ENCODE peak calls at places on chromosomes 16 and 17, in six cellular contexts. W, T, V, B, L and M are unnamed samples. For H3K9me3, the result is how much of the 10 kb centered on the place peaks cover.

GRCh38 chr17:51901242-51901641 is 257.3 kb downstream of the CA10 start:
- DNase-seq in W (no peak), B (no peak), V (no peak), L (no peak), T (no peak), M (no peak)

GRCh38 chr16:64782484-64782883 is 339.4 kb downstream of the CDH11 start:
- DNase-seq in T (no peak), W (no peak), L (no peak), B (no peak), V (no peak), M (no peak)

GRCh38 chr16:74249281-74249680 is 47.3 kb upstream of the PSMD7 start:
- DNase-seq in T (no peak), W (no peak), L (no peak), V (no peak), B (no peak), M (no peak)

GRCh38 chr17:36550491-36551417 is 6.0 kb downstream of the GGNBP2 start:
- DNase-seq in V (no peak), B (no peak), W (no peak), T (no peak), L (no peak), M (no peak)

GRCh38 chr16:88883117-88883895 is 16.8 kb upstream of the PABPN1L start:
- DNase-seq in L (no peak), W (no peak), T (no peak), V (no peak), B (no peak), M (no peak)

GRCh38 chr17:78979780-78980623 is at the start of gene LGALS3BP:
- DNase-seq in T (no peak), V (peak), L (peak), B (peak), W (peak), M (peak)

GRCh38 chr16:50310308-50311133 is 44.2 kb downstream of the ADCY7 start:
- DNase-seq in W (peak), T (no peak), V (no peak), B (no peak), L (no peak), M (no peak)

GRCh38 chr17:7508846-7509245 is 24.7 kb downstream of the POLR2A start:
- DNase-seq in B (no peak), V (no peak), W (no peak), L (no peak), T (no peak), M (no peak)

GRCh38 chr17:82463881-82464566 is 5.5 kb downstream of the NARF start:
- DNase-seq in W (peak), V (no peak), L (no peak), T (no peak), B (no peak), M (no peak)

GRCh38 chr17:76659928-76660614 is 16.5 kb upstream of the ST6GALNAC1 start:
- DNase-seq in B (peak), V (no peak), T (no peak), W (peak), L (no peak), M (no peak)

GRCh38 chr17:73878923-73879322 is 234.7 kb upstream of the SDK2 start:
- DNase-seq in W (no peak), L (no peak), V (no peak), T (no peak), B (no peak), M (no peak)

GRCh38 chr17:18213666-18214270 is 11.7 kb upstream of the LLGL1 start:
- DNase-seq in B (no peak), T (no peak), W (no peak), L (no peak), V (no peak), M (no peak)

GRCh38 chr17:68387485-68387884 is 69.8 kb downstream of the WIPI1 start:
- DNase-seq in V (no peak), T (no peak), B (no peak), L (no peak), W (no peak), M (no peak)

GRCh38 chr17:76542566-76542971 is 2.7 kb downstream of the PRCD start:
- DNase-seq in B (no peak), T (no peak), L (no peak), V (no peak), W (peak), M (no peak)

GRCh38 chr17:81132197-81132540 is 33.1 kb upstream of the PVALEF start:
- DNase-seq in T (no peak), L (no peak), W (no peak), B (no peak), V (no peak), M (no peak)

GRCh38 chr17:6314311-6314710 is 120.6 kb downstream of the AIPL1 start:
- DNase-seq in T (no peak), W (no peak), B (no peak), L (no peak), V (no peak), M (no peak)

GRCh38 chr17:43736389-43736788 is 22.2 kb downstream of the SOST start:
- DNase-seq in T (no peak), B (no peak), L (no peak), V (no peak), W (no peak), M (no peak)

GRCh38 chr17:17729620-17730249 is 48.5 kb downstream of the RAI1 start:
- DNase-seq in V (no peak), W (no peak), L (no peak), B (peak), T (no peak), M (peak)

GRCh38 chr17:51640108-51640622 is 379.8 kb downstream of the UTP18 start:
- DNase-seq in T (no peak), V (peak), W (no peak), L (no peak), B (peak), M (peak)

GRCh38 chr17:7204828-7205461 is 14.7 kb downstream of the DLG4 start:
- DNase-seq in V (peak), L (peak), W (peak), T (peak), B (peak), M (peak)

GRCh38 chr17:80498242-80498919 is 22.0 kb upstream of the NPTX1 start:
- DNase-seq in B (no peak), V (peak), L (no peak), T (no peak), W (peak), M (no peak)

GRCh38 chr17:28145348-28145747 is 102.9 kb downstream of the NLK start:
- DNase-seq in B (no peak), W (no peak), T (no peak), L (no peak), V (peak), M (no peak)

GRCh38 chr17:3688852-3689261 is 7.1 kb downstream of the P2RX5 start:
- DNase-seq in L (no peak), W (peak), V (no peak), B (no peak), T (no peak), M (no peak)

GRCh38 chr17:43467981-43468541 is 15.7 kb upstream of the DHX8 start:
- DNase-seq in W (no peak), B (no peak), T (no peak), L (no peak), V (no peak), M (no peak)

GRCh38 chr17:75084039-75084660 is 3.6 kb upstream of the SLC16A5 start:
- DNase-seq in L (no peak), B (no peak), V (no peak), T (peak), W (no peak), M (no peak)

GRCh38 chr17:1174490-1174889 is 5.3 kb downstream of the ABR start:
- DNase-seq in W (no peak), B (no peak), L (no peak), T (no peak), V (no peak), M (no peak)

GRCh38 chr17:63537991-63538692 is 12.1 kb upstream of the DCAF7 start:
- DNase-seq in B (no peak), W (no peak), V (no peak), L (no peak), T (no peak), M (no peak)

GRCh38 chr17:48692049-48692448 is 30.3 kb downstream of the PRAC1 start:
- DNase-seq in T (no peak), V (no peak), B (no peak), L (no peak), W (no peak), M (no peak)

GRCh38 chr16:87094246-87094865 is 222.8 kb downstream of the C16orf95 start:
- DNase-seq in W (no peak), B (no peak), V (no peak), L (no peak), T (no peak), M (no peak)

GRCh38 chr17:66925811-66926500 is 38.6 kb upstream of the CACNG4 start:
- DNase-seq in V (peak), T (no peak), W (no peak), L (no peak), B (no peak), M (no peak)

GRCh38 chr17:57902800-57903759 is 52.1 kb downstream of the CUEDC1 start:
- DNase-seq in V (no peak), T (peak), W (peak), B (peak), L (peak), M (peak)

GRCh38 chr17:37820313-37821024 is 75.6 kb upstream of the HNF1B start:
- DNase-seq in L (no peak), V (no peak), B (no peak), W (no peak), T (no peak), M (no peak)

GRCh38 chr17:80421381-80422090 is 6.6 kb downstream of the ENDOV start:
- DNase-seq in L (no peak), V (no peak), W (peak), B (no peak), T (no peak), M (no peak)

GRCh38 chr16:50079741-50080140 is 14.0 kb downstream of the HEATR3 start:
- DNase-seq in V (no peak), L (no peak), W (no peak), T (no peak), B (no peak), M (no peak)

GRCh38 chr16:68257251-68257905 is 6.9 kb upstream of the SLC7A6 start:
- DNase-seq in V (no peak), T (no peak), L (no peak), W (peak), B (peak), M (peak)

GRCh38 chr17:16941643-16942042 is 30.3 kb downstream of the TNFRSF13B start:
- DNase-seq in L (no peak), W (no peak), B (no peak), V (no peak), T (no peak), M (no peak)

GRCh38 chr17:39194089-39194984 is 3.1 kb downstream of the CACNB1 start:
- DNase-seq in W (no peak), V (peak), B (no peak), T (no peak), L (peak), M (peak)
- TF ChIP-seq CTCF in W (no peak), V (peak), B (no peak), T (peak), L (peak), M (peak)

DNA sequence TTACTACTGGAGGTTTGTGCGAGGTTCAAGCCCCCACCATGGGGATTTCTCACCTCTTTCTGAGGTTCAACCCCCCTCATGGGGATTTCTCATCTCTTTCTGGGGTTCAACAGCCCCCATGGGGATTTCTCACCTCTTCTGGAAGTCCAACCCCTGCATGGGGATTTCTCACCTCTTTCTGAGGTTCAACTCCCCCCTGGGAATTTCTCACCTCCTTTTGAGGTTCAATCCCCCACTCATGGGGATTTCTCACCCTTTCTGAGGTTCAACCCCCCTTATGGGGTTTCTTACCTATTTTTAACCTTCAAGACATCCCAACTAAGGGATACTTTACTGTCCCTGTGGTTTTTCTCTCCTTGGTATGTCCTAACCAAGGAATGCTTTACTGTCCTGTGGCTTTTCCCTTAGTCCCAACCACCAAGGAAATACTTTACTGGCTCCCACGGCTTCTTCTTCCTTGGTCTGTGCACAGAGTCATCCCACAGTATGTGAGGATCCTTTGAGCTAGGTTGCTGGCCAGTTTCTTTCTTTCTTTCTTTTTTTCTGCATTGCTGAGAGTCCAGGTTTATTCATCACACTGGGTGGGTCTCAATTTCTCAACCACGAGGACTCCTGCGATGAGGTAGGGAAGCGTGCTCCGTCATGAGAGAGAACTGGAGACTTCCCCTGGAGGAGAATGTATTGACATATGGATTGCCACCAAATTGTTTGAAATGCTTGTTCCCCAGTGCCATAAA is 2140.2 kb downstream of the TP53TG3F start:
- DNase-seq in V (no peak), L (no peak), T (no peak), W (no peak), B (no peak), M (no peak)
- H3K9me3 ChIP-seq in V (under half), L (under half), T (under half), W (under half), B (under half), M (under half)

GRCh38 chr17:61478790-61479492 is 26.7 kb downstream of the TBX4 start:
- DNase-seq in V (no peak), L (no peak), B (no peak), T (no peak), W (peak), M (no peak)
- TF ChIP-seq CTCF in V (no peak), L (no peak), B (no peak), T (no peak), W (no peak), M (no peak)

GRCh38 chr17:27079660-27080059 is 214.3 kb upstream of the WSB1 start:
- DNase-seq in L (no peak), W (no peak), B (no peak), V (no peak), T (no peak), M (no peak)

GRCh38 chr17:27076814-27077213 is 217.1 kb upstream of the WSB1 start:
- DNase-seq in V (no peak), T (no peak), L (no peak), B (no peak), W (no peak), M (no peak)

GRCh38 chr17:27082023-27082774 is 211.7 kb upstream of the WSB1 start:
- DNase-seq in T (no peak), V (no peak), B (no peak), L (no peak), W (no peak), M (no peak)

GRCh38 chr17:27081002-27081638 is 212.8 kb upstream of the WSB1 start:
- DNase-seq in L (no peak), W (no peak), B (no peak), V (no peak), T (no peak), M (no peak)

GRCh38 chr17:27078296-27078695 is 215.6 kb upstream of the WSB1 start:
- DNase-seq in T (no peak), B (no peak), V (no peak), L (no peak), W (no peak), M (no peak)
- H3K9me3 ChIP-seq in T (under half), B (under half), V (under half), L (under half), W (under half), M (under half)

GRCh38 chr16:82344157-82344556 is 174.1 kb upstream of the MPHOSPH6 start:
- DNase-seq in W (no peak), T (no peak), L (no peak), B (no peak), V (peak), M (no peak)
- TF ChIP-seq CTCF in W (peak), T (peak), L (peak), B (peak), V (peak), M (peak)